ENCODE peak calls at places on chromosomes 4 and X, in seven cellular contexts. G, U, V, C, S, Q and Y are unnamed samples.

GRCh38 chr4:161457311-161457710 is 706.5 kb downstream of the FSTL5 start:
- DNase-seq in S (no peak), Q (no peak), U (no peak), G (no peak), C (no peak), V (no peak), Y (no peak)

GRCh38 chr4:78734451-78735003 is 41.6 kb upstream of the BMP2K start:
- DNase-seq in G (no peak), S (no peak), C (no peak), Q (no peak), V (no peak), U (no peak), Y (no peak)

GRCh38 chr4:176443117-176443516 is 123.4 kb downstream of the SPCS3 start:
- DNase-seq in G (peak), C (no peak), Q (no peak), V (no peak), S (peak), U (no peak), Y (no peak)

GRCh38 chr4:86594559-86595425 is 677 bp downstream of the PTPN13 start:
- DNase-seq in V (no peak), S (peak), Q (no peak), U (no peak), G (peak), C (peak), Y (peak)

GRCh38 chr4:174650711-174651355 is 128.5 kb upstream of the HPGD start:
- DNase-seq in G (no peak), C (no peak), S (no peak), V (no peak), Q (no peak), U (no peak), Y (no peak)

GRCh38 chr4:153735901-153736461 is 23.8 kb downstream of the RNF175 start:
- DNase-seq in S (peak), Q (no peak), G (no peak), C (no peak), V (no peak), U (no peak), Y (no peak)

GRCh38 chrX:13254076-13254785 is 65.6 kb downstream of the ATXN3L start:
- DNase-seq in V (no peak), C (peak), S (peak), G (peak), Q (no peak), U (peak), Y (no peak)

GRCh38 chr4:3668825-3669552 is 97.2 kb upstream of the ADRA2C start:
- DNase-seq in Q (no peak), S (no peak), C (no peak), U (no peak), V (no peak), G (no peak), Y (no peak)

GRCh38 chr4:80033581-80033980 is 39.4 kb downstream of the ANTXR2 start:
- DNase-seq in U (no peak), S (no peak), Q (no peak), G (no peak), C (no peak), V (no peak), Y (no peak)

GRCh38 chrX:71106427-71106826 is at the start of gene CXorf65:
- DNase-seq in S (no peak), V (no peak), U (no peak), G (no peak), C (no peak), Q (no peak), Y (no peak)

GRCh38 chr4:120927758-120928409 is 5.4 kb upstream of the PRDM5 start:
- DNase-seq in G (peak), C (no peak), V (no peak), S (no peak), Q (no peak), U (no peak), Y (no peak)

GRCh38 chr4:76546282-76547166 is 111.5 kb downstream of the SHROOM3 start:
- DNase-seq in S (peak), Q (no peak), V (no peak), G (peak), C (no peak), U (no peak), Y (no peak)

GRCh38 chr4:149933883-149934282 is 118.2 kb upstream of the IQCM start:
- DNase-seq in C (no peak), Q (no peak), S (peak), V (no peak), G (no peak), U (no peak), Y (no peak)

GRCh38 chrX:45347877-45348675 is 147.4 kb upstream of the DIPK2B start:
- DNase-seq in G (no peak), S (no peak), V (no peak), C (no peak), U (no peak), Q (no peak), Y (no peak)

GRCh38 chr4:56289934-56290333 is 97.4 kb downstream of the AASDH start:
- DNase-seq in S (peak), Q (no peak), V (no peak), U (no peak), C (no peak), G (no peak), Y (no peak)

GRCh38 chr4:25441519-25442117 is 64.6 kb downstream of the ANAPC4 start:
- DNase-seq in G (peak), S (peak), Q (no peak), C (peak), U (peak), V (peak), Y (peak)

GRCh38 chr4:17109126-17109525 is 210.7 kb upstream of the LDB2 start:
- DNase-seq in V (no peak), U (no peak), Q (no peak), S (no peak), G (no peak), C (no peak), Y (no peak)

GRCh38 chrX:275967-276587 is 5.1 kb upstream of the PLCXD1 start:
- DNase-seq in C (peak), G (no peak), Q (peak), V (no peak), S (peak), U (peak), Y (peak)

GRCh38 chrX:14356401-14356800 is 172.9 kb upstream of the GLRA2 start:
- DNase-seq in V (no peak), S (peak), Q (no peak), G (peak), C (no peak), U (no peak), Y (no peak)

GRCh38 chr4:183349673-183350072 is 27.4 kb upstream of the CLDN24 start:
- DNase-seq in Q (no peak), V (no peak), C (no peak), G (no peak), U (no peak), S (no peak), Y (no peak)

GRCh38 chr4:184313058-184313709 is 95.5 kb upstream of the ENPP6 start:
- DNase-seq in U (no peak), V (no peak), C (no peak), S (no peak), G (no peak), Q (no peak), Y (no peak)

GRCh38 chr4:68283095-68283494 is 37.6 kb upstream of the TMPRSS11B start:
- DNase-seq in U (no peak), C (no peak), V (no peak), G (no peak), S (no peak), Q (no peak), Y (no peak)

GRCh38 chr4:11446156-11446811 is 17.6 kb upstream of the HS3ST1 start:
- DNase-seq in G (peak), V (no peak), S (peak), Q (no peak), U (no peak), C (no peak), Y (no peak)

GRCh38 chr4:2256781-2257191 is 5.1 kb downstream of the MXD4 start:
- DNase-seq in Q (no peak), G (no peak), S (peak), U (no peak), C (peak), V (no peak), Y (no peak)

GRCh38 chr4:87657525-87657924 is 7.4 kb downstream of the DMP1 start:
- DNase-seq in Q (no peak), S (peak), C (no peak), U (no peak), V (no peak), G (peak), Y (no peak)

GRCh38 chr4:102640669-102641068 is 120.1 kb downstream of the MANBA start:
- DNase-seq in G (peak), C (no peak), U (no peak), V (no peak), S (peak), Q (no peak), Y (no peak)

GRCh38 chr4:73311428-73311827 is 52.8 kb upstream of the ANKRD17 start:
- DNase-seq in V (no peak), C (no peak), U (no peak), S (peak), G (peak), Q (no peak), Y (no peak)

GRCh38 chrX:65610040-65610439 is 57.4 kb upstream of the MSN start:
- DNase-seq in U (no peak), V (no peak), G (no peak), C (no peak), S (peak), Q (no peak), Y (no peak)

GRCh38 chr4:183362916-183363542 is 40.8 kb upstream of the CLDN24 start:
- DNase-seq in V (no peak), S (peak), C (no peak), U (no peak), Q (no peak), G (no peak), Y (no peak)

GRCh38 chr4:141174457-141174856 is 41.2 kb upstream of the RNF150 start:
- DNase-seq in V (no peak), U (no peak), Q (no peak), G (no peak), S (no peak), C (no peak), Y (no peak)

GRCh38 chrX:112967341-112967740 is 126.7 kb upstream of the AMOT start:
- DNase-seq in U (no peak), V (no peak), Q (no peak), C (no peak), S (peak), G (peak), Y (no peak)

GRCh38 chrX:19640693-19641374 is 125.5 kb upstream of the MAP3K15 start:
- DNase-seq in V (no peak), U (no peak), Q (no peak), G (no peak), S (no peak), C (no peak), Y (no peak)

GRCh38 chr4:187578103-187578502 is 417.5 kb upstream of the ZFP42 start:
- DNase-seq in C (no peak), G (no peak), V (no peak), S (peak), U (no peak), Q (no peak), Y (no peak)

GRCh38 chrX:83966347-83966746 is 105.4 kb downstream of the CYLC1 start:
- DNase-seq in G (no peak), V (no peak), U (no peak), C (no peak), Q (no peak), S (no peak), Y (no peak)

GRCh38 chrX:56600141-56600540 is 36.7 kb downstream of the UBQLN2 start:
- DNase-seq in U (peak), V (no peak), Q (no peak), S (peak), G (no peak), C (no peak), Y (no peak)

GRCh38 chr4:189128341-189128740 is 812.3 kb upstream of the FRG1 start:
- DNase-seq in V (no peak), G (no peak), Q (no peak), U (no peak), C (no peak), S (no peak), Y (no peak)

GRCh38 chr4:169841776-169842175 is 84.0 kb upstream of the HPF1 start:
- DNase-seq in G (peak), V (no peak), Q (no peak), S (no peak), U (no peak), C (no peak), Y (no peak)

GRCh38 chr4:119841361-119841760 is 212.8 kb upstream of the PDE5A start:
- DNase-seq in C (no peak), Q (no peak), S (no peak), U (no peak), G (peak), V (no peak), Y (no peak)

GRCh38 chr4:40325406-40326019 is 9.6 kb upstream of the CHRNA9 start:
- DNase-seq in G (peak), S (peak), Q (no peak), V (no peak), C (no peak), U (peak), Y (peak)